ENCODE peak calls at places on chromosomes 3 and 15, in seven cellular contexts. X is activated B cell treated with CpG ODN at 0.5 μM for 24 hours, L is neuronal stem cell, W is KBM-7, S is amniotic epithelial cell, H is amniotic stem cell, M is NCI-H1105. Y is an unnamed sample.

GRCh38 chr15:70432924-70433500 is 330.3 kb downstream of the UACA start:
- DNase-seq in X (no peak), L (peak), W (no peak), S (no peak), H (no peak), M (no peak), Y (no peak)

GRCh38 chr3:195068045-195068444 is 202.9 kb downstream of the XXYLT1 start:
- DNase-seq in X (no peak), L (no peak), W (no peak), S (peak), H (no peak), M (no peak), Y (no peak)

GRCh38 chr15:39471791-39472190 is 109.1 kb upstream of the THBS1 start:
- DNase-seq in X (no peak), L (no peak), W (no peak), S (peak), H (no peak), M (no peak), Y (no peak)

GRCh38 chr3:6739288-6739687 is 121.6 kb upstream of the GRM7 start:
- DNase-seq in X (no peak), L (no peak), W (no peak), S (no peak), H (no peak), M (no peak), Y (no peak)

GRCh38 chr3:54858386-54858785 is 69.5 kb downstream of the LRTM1 start:
- DNase-seq in X (no peak), L (no peak), W (no peak), S (no peak), H (no peak), M (no peak), Y (no peak)

GRCh38 chr3:30188713-30189112 is 417.7 kb upstream of the TGFBR2 start:
- DNase-seq in X (no peak), L (no peak), W (no peak), S (no peak), H (no peak), M (peak), Y (peak)

GRCh38 chr3:28575748-28576589 is 227.3 kb upstream of the AZI2 start:
- DNase-seq in X (no peak), L (peak), W (no peak), S (no peak), H (no peak), M (peak), Y (peak)

GRCh38 chr3:122700193-122700592 is 19.6 kb downstream of the PARP14 start:
- DNase-seq in X (no peak), L (no peak), W (no peak), S (no peak), H (no peak), M (no peak), Y (no peak)

GRCh38 chr15:92158426-92158825 is 235.3 kb upstream of the ST8SIA2 start:
- DNase-seq in X (no peak), L (no peak), W (no peak), S (no peak), H (no peak), M (no peak), Y (no peak)

GRCh38 chr3:141105828-141106628 is 54.9 kb downstream of the SPSB4 start:
- DNase-seq in X (no peak), L (peak), W (peak), S (peak), H (peak), M (peak), Y (peak)

GRCh38 chr3:128461731-128462130 is 5.0 kb downstream of the DNAJB8 start:
- DNase-seq in X (no peak), L (no peak), W (no peak), S (no peak), H (no peak), M (no peak), Y (no peak)

GRCh38 chr15:37101634-37102314 is 1.4 kb upstream of the MEIS2 start:
- DNase-seq in X (no peak), L (peak), W (peak), S (peak), H (peak), M (no peak), Y (peak)

GRCh38 chr15:90300988-90301715 is 35.7 kb downstream of the NGRN start:
- DNase-seq in X (peak), L (peak), W (peak), S (peak), H (peak), M (no peak), Y (peak)

GRCh38 chr15:60358935-60359672 is 38.7 kb downstream of the ANXA2 start:
- DNase-seq in X (no peak), L (no peak), W (no peak), S (peak), H (no peak), M (peak), Y (no peak)

GRCh38 chr15:47787875-47788274 is 70.6 kb downstream of the SEMA6D start:
- DNase-seq in X (no peak), L (no peak), W (no peak), S (peak), H (no peak), M (no peak), Y (no peak)

GRCh38 chr15:43879386-43880355 is 52.9 kb downstream of the WDR76 start:
- DNase-seq in X (no peak), L (no peak), W (no peak), S (no peak), H (no peak), M (no peak), Y (no peak)

GRCh38 chr15:80581976-80582375 is 113.1 kb upstream of the ABHD17C start:
- DNase-seq in X (no peak), L (no peak), W (no peak), S (peak), H (no peak), M (no peak), Y (no peak)

GRCh38 chr3:27880969-27881892 is 159.1 kb upstream of the EOMES start:
- DNase-seq in X (no peak), L (no peak), W (peak), S (no peak), H (no peak), M (no peak), Y (no peak)

GRCh38 chr3:105260385-105260784 is 106.3 kb upstream of the ALCAM start:
- DNase-seq in X (no peak), L (no peak), W (no peak), S (no peak), H (no peak), M (no peak), Y (no peak)

GRCh38 chr3:152096280-152096679 is 172.4 kb upstream of the MBNL1 start:
- DNase-seq in X (no peak), L (no peak), W (no peak), S (no peak), H (no peak), M (no peak), Y (no peak)

GRCh38 chr3:187889601-187890404 is 144.5 kb upstream of the BCL6 start:
- DNase-seq in X (no peak), L (no peak), W (no peak), S (peak), H (no peak), M (no peak), Y (peak)

GRCh38 chr15:70465812-70466211 is 297.5 kb downstream of the UACA start:
- DNase-seq in X (no peak), L (no peak), W (no peak), S (no peak), H (no peak), M (no peak), Y (no peak)

GRCh38 chr15:75185271-75186029 is 16.2 kb upstream of the C15orf39 start:
- DNase-seq in X (no peak), L (no peak), W (peak), S (no peak), H (no peak), M (no peak), Y (no peak)

GRCh38 chr15:98953000-98953776 is 54.4 kb downstream of the PGPEP1L start:
- DNase-seq in X (no peak), L (no peak), W (no peak), S (no peak), H (no peak), M (no peak), Y (no peak)

GRCh38 chr15:91552555-91552954 is 301.0 kb upstream of the SLCO3A1 start:
- DNase-seq in X (no peak), L (no peak), W (no peak), S (no peak), H (no peak), M (no peak), Y (no peak)

GRCh38 chr3:110165753-110166152 is 828.4 kb upstream of the DPPA4 start:
- DNase-seq in X (no peak), L (no peak), W (no peak), S (peak), H (no peak), M (no peak), Y (no peak)

GRCh38 chr15:75309711-75310110 is 26.2 kb upstream of the COMMD4 start:
- DNase-seq in X (no peak), L (no peak), W (no peak), S (peak), H (no peak), M (no peak), Y (no peak)

GRCh38 chr15:93030430-93031102 is 58.4 kb downstream of the RGMA start:
- DNase-seq in X (no peak), L (peak), W (peak), S (peak), H (no peak), M (no peak), Y (peak)

GRCh38 chr3:33027091-33027490 is 69.9 kb downstream of the GLB1 start:
- DNase-seq in X (no peak), L (no peak), W (no peak), S (no peak), H (no peak), M (no peak), Y (no peak)

GRCh38 chr3:19116239-19116638 is 32.1 kb upstream of the KCNH8 start:
- DNase-seq in X (no peak), L (no peak), W (no peak), S (no peak), H (no peak), M (no peak), Y (no peak)

GRCh38 chr3:66195347-66195783 is 25.4 kb upstream of the SLC25A26 start:
- DNase-seq in X (no peak), L (no peak), W (no peak), S (peak), H (no peak), M (peak), Y (peak)

GRCh38 chr15:48477795-48478360 is 146.6 kb downstream of the DUT start:
- DNase-seq in X (no peak), L (no peak), W (no peak), S (no peak), H (no peak), M (no peak), Y (no peak)

GRCh38 chr3:131142580-131142979 is 115.9 kb downstream of the NEK11 start:
- DNase-seq in X (no peak), L (no peak), W (peak), S (no peak), H (no peak), M (no peak), Y (no peak)

GRCh38 chr3:129282727-129283327 is 4.2 kb downstream of the HMCES start:
- DNase-seq in X (no peak), L (no peak), W (no peak), S (no peak), H (no peak), M (no peak), Y (no peak)

GRCh38 chr3:13648744-13649096 is 99.8 kb downstream of the FBLN2 start:
- DNase-seq in X (no peak), L (no peak), W (no peak), S (no peak), H (no peak), M (no peak), Y (no peak)

GRCh38 chr3:12750223-12750622 is 8.8 kb downstream of the TMEM40 start:
- DNase-seq in X (no peak), L (no peak), W (no peak), S (peak), H (no peak), M (no peak), Y (peak)

GRCh38 chr3:102531686-102532085 is 96.9 kb downstream of the ZPLD1 start:
- DNase-seq in X (no peak), L (no peak), W (no peak), S (peak), H (no peak), M (no peak), Y (no peak)

GRCh38 chr3:182215881-182216280 is 504.2 kb downstream of the SOX2 start:
- DNase-seq in X (no peak), L (no peak), W (no peak), S (no peak), H (no peak), M (no peak), Y (no peak)

GRCh38 chr15:77866186-77866585 is 211.3 kb downstream of the TBC1D2B start:
- DNase-seq in X (no peak), L (no peak), W (no peak), S (no peak), H (no peak), M (no peak), Y (peak)

Y was measured in psoas muscle.